ENCODE peak calls at places on chromosomes 3 and 15, in five cellular contexts. V, H, X, S and Z are unnamed samples.
A peak's percentile ranks its signal among the peaks of the same experiment; 100 is the strongest.

GRCh38 chr3:131901686-131902085 is 133.1 kb downstream of the CPNE4 start:
- DNase-seq in V (no peak), H (no peak), X (no peak), S (no peak), Z (no peak)

GRCh38 chr3:26613999-26614398 is 8.6 kb upstream of the LRRC3B start:
- DNase-seq in V (no peak), H (peak; percentile 82), X (no peak), S (no peak), Z (no peak)

GRCh38 chr3:124263168-124263567 is 271.2 kb upstream of the ROPN1 start:
- DNase-seq in V (no peak), H (no peak), X (peak; percentile 57), S (peak; percentile 38), Z (no peak)

GRCh38 chr3:32340639-32341365 is 50.9 kb upstream of the CMTM7 start:
- DNase-seq in V (no peak), H (no peak), X (no peak), S (no peak), Z (peak; percentile 10)

GRCh38 chr3:72316501-72317279 is 531.6 kb downstream of the SHQ1 start:
- DNase-seq in V (no peak), H (no peak), X (no peak), S (no peak), Z (no peak)

GRCh38 chr3:129485681-129486056 is 42.8 kb upstream of the RHO start:
- DNase-seq in V (no peak), H (peak; percentile 93), X (peak; percentile 89), S (no peak), Z (no peak)

GRCh38 chr15:68487087-68487843 is 55.3 kb upstream of the ITGA11 start:
- DNase-seq in V (no peak), H (no peak), X (peak; percentile 34), S (no peak), Z (no peak)

GRCh38 chr3:167565489-167565888 is 88.3 kb downstream of the WDR49 start:
- DNase-seq in V (no peak), H (no peak), X (no peak), S (no peak), Z (no peak)

GRCh38 chr3:183967693-183968092 is 50.0 kb downstream of the ABCC5 start:
- DNase-seq in V (no peak), H (no peak), X (no peak), S (no peak), Z (no peak)

GRCh38 chr3:55524565-55525244 is 37.6 kb upstream of the WNT5A start:
- DNase-seq in V (no peak), H (no peak), X (no peak), S (peak; percentile 34), Z (no peak)

GRCh38 chr15:41215708-41216107 is 14.8 kb downstream of the EXD1 start:
- DNase-seq in V (no peak), H (no peak), X (no peak), S (no peak), Z (no peak)

GRCh38 chr3:158668506-158668905 is 3.9 kb downstream of the LXN start:
- DNase-seq in V (no peak), H (no peak), X (no peak), S (no peak), Z (no peak)

GRCh38 chr3:138222316-138222715 is 35.2 kb downstream of the ARMC8 start:
- DNase-seq in V (no peak), H (no peak), X (no peak), S (no peak), Z (no peak)

GRCh38 chr3:190086191-190086590 is 34.5 kb downstream of the P3H2 start:
- DNase-seq in V (no peak), H (no peak), X (no peak), S (no peak), Z (no peak)

GRCh38 chr3:160180581-160181216 is 44.5 kb upstream of the C3orf80 start:
- DNase-seq in V (no peak), H (peak; percentile 70), X (peak; percentile 47), S (peak; percentile 51), Z (no peak)

GRCh38 chr3:170714562-170715535 is 129.0 kb upstream of the SLC7A14 start:
- DNase-seq in V (no peak), H (no peak), X (no peak), S (no peak), Z (no peak)

GRCh38 chr3:56248021-56248420 is 220.2 kb downstream of the ERC2 start:
- DNase-seq in V (no peak), H (no peak), X (no peak), S (no peak), Z (no peak)

GRCh38 chr3:143070977-143071551 is 48.5 kb upstream of the CHST2 start:
- DNase-seq in V (no peak), H (no peak), X (peak; percentile 90), S (no peak), Z (no peak)

GRCh38 chr3:128438488-128439072 is 28.1 kb downstream of the DNAJB8 start:
- DNase-seq in V (no peak), H (no peak), X (no peak), S (no peak), Z (no peak)

GRCh38 chr3:185796431-185797107 is 28.3 kb downstream of the IGF2BP2 start:
- DNase-seq in V (no peak), H (no peak), X (peak; percentile 11), S (no peak), Z (no peak)

GRCh38 chr15:35533130-35534110 is 12.5 kb downstream of the DPH6 start:
- DNase-seq in V (no peak), H (no peak), X (peak; percentile 37), S (no peak), Z (no peak)

GRCh38 chr3:193742628-193743027 is 149.6 kb downstream of the OPA1 start:
- DNase-seq in V (no peak), H (no peak), X (no peak), S (no peak), Z (peak; percentile 63)

GRCh38 chr3:150469031-150469930 is 61.2 kb downstream of the TSC22D2 start:
- DNase-seq in V (no peak), H (peak; percentile 92), X (peak; percentile 72), S (peak; percentile 84), Z (no peak)

GRCh38 chr15:74156678-74157411 is 16.7 kb upstream of the ISLR start:
- DNase-seq in V (no peak), H (no peak), X (no peak), S (no peak), Z (no peak)

GRCh38 chr15:71282086-71282485 is 166.8 kb downstream of the THSD4 start:
- DNase-seq in V (no peak), H (no peak), X (peak; percentile 56), S (peak; percentile 49), Z (no peak)

GRCh38 chr15:43828061-43828657 is 1.4 kb downstream of the WDR76 start:
- DNase-seq in V (no peak), H (no peak), X (peak; percentile 10), S (no peak), Z (no peak)